ENCODE peak calls at places on chromosomes 6 and 20, in five cellular contexts. T, C, Q, B and E are unnamed samples.

GRCh38 chr6:137756788-137757187 is 110.3 kb upstream of the TNFAIP3 start:
- DNase-seq in T (no peak), B (no peak), Q (no peak), C (no peak), E (no peak)

GRCh38 chr20:60046860-60047259 is 88.6 kb downstream of the CDH26 start:
- DNase-seq in Q (no peak), C (no peak), T (no peak), B (no peak), E (no peak)

GRCh38 chr20:50213531-50214106 is 23.0 kb downstream of the CEBPB start:
- DNase-seq in T (no peak), B (no peak), C (peak), Q (no peak), E (no peak)

GRCh38 chr20:11216451-11217314 is 542.9 kb upstream of the JAG1 start:
- DNase-seq in B (no peak), C (no peak), Q (no peak), T (no peak), E (no peak)

GRCh38 chr6:90284745-90285481 is 11.7 kb downstream of the BACH2 start:
- DNase-seq in Q (no peak), C (no peak), T (no peak), B (peak), E (no peak)

GRCh38 chr20:32973077-32973717 is 31.0 kb downstream of the SUN5 start:
- DNase-seq in T (no peak), C (peak), Q (no peak), B (peak), E (no peak)

GRCh38 chr6:145031001-145031400 is 704.3 kb downstream of the EPM2A start:
- DNase-seq in C (no peak), B (no peak), T (no peak), Q (peak), E (no peak)

GRCh38 chr6:13407709-13408695 is 79.4 kb downstream of the GFOD1 start:
- DNase-seq in T (no peak), Q (no peak), C (no peak), B (no peak), E (no peak)

GRCh38 chr6:130306377-130306776 is 59.4 kb upstream of the TMEM200A start:
- DNase-seq in C (no peak), T (no peak), Q (no peak), B (no peak), E (no peak)

GRCh38 chr6:89323461-89324098 is 8.5 kb upstream of the GABRR2 start:
- DNase-seq in B (no peak), Q (no peak), T (no peak), C (no peak), E (peak)

GRCh38 chr6:159473844-159474243 is 219.2 kb downstream of the SOD2 start:
- DNase-seq in Q (no peak), C (no peak), B (no peak), T (no peak), E (no peak)

GRCh38 chr6:56752009-56752408 is 109.3 kb upstream of the DST start:
- DNase-seq in C (peak), Q (peak), B (no peak), T (no peak), E (peak)

GRCh38 chr20:33105336-33105924 is 26.0 kb downstream of the BPIFB4 start:
- DNase-seq in T (no peak), Q (no peak), C (no peak), B (no peak), E (no peak)

GRCh38 chr6:51541847-51542246 is 545.6 kb downstream of the PKHD1 start:
- DNase-seq in B (no peak), T (no peak), C (no peak), Q (peak), E (no peak)

GRCh38 chr20:1876975-1877603 is 18.1 kb upstream of the SIRPA start:
- DNase-seq in C (no peak), T (no peak), B (peak), Q (peak), E (peak)

GRCh38 chr6:124297507-124297906 is 493.8 kb downstream of the NKAIN2 start:
- DNase-seq in B (no peak), T (no peak), C (no peak), Q (no peak), E (no peak)

GRCh38 chr6:18246205-18246604 is 18.1 kb downstream of the DEK start:
- DNase-seq in Q (no peak), B (no peak), C (no peak), T (no peak), E (no peak)

GRCh38 chr20:10558635-10559187 is 115.1 kb downstream of the JAG1 start:
- DNase-seq in Q (no peak), T (no peak), B (peak), C (no peak), E (no peak)

GRCh38 chr20:1376007-1376406 is 16.8 kb downstream of the FKBP1A start:
- DNase-seq in Q (no peak), C (peak), B (no peak), T (no peak), E (no peak)

GRCh38 chr20:48904566-48905321 is 16.8 kb upstream of the ARFGEF2 start:
- DNase-seq in T (peak), Q (peak), B (peak), C (peak), E (peak)

GRCh38 chr20:63178445-63178818 is 37.5 kb downstream of the YTHDF1 start:
- DNase-seq in C (peak), Q (no peak), B (no peak), T (no peak), E (peak)

GRCh38 chr20:1792274-1792673 is 102.9 kb upstream of the SIRPA start:
- DNase-seq in C (no peak), Q (no peak), T (no peak), B (no peak), E (no peak)

GRCh38 chr20:39910536-39910935 is 778.5 kb downstream of the MAFB start:
- DNase-seq in B (no peak), T (no peak), C (no peak), Q (no peak), E (no peak)